ENCODE peak calls at places on chromosomes 3 and 15, in nine cellular contexts. G, B, C, T, S, P, N, R and L are unnamed samples.

GRCh38 chr15:70510433-70510832 is 252.9 kb downstream of the UACA start:
- DNase-seq in G (no peak), B (no peak), C (no peak), T (no peak), P (no peak), R (no peak), S (no peak), N (no peak), L (no peak)

GRCh38 chr3:156643729-156644389 is 30.5 kb upstream of the TIPARP start:
- DNase-seq in G (no peak), R (no peak), S (peak; percentile 27), N (no peak), T (peak; percentile 15), C (no peak), B (no peak), P (peak; percentile 22), L (peak; percentile 42)

GRCh38 chr3:102332205-102332604 is 102.6 kb upstream of the ZPLD1 start:
- DNase-seq in R (no peak), S (no peak), P (no peak), G (no peak), T (no peak), C (peak; percentile 24), B (no peak), N (no peak), L (no peak)

GRCh38 chr3:188706599-188706998 is 465.2 kb upstream of the TPRG1 start:
- DNase-seq in C (no peak), N (no peak), G (no peak), T (no peak), P (no peak), B (no peak), R (no peak), S (no peak), L (no peak)

GRCh38 chr3:60698117-60698516 is 553.1 kb downstream of the FHIT start:
- DNase-seq in C (no peak), G (no peak), B (no peak), S (no peak), T (peak; percentile 29), N (no peak), R (no peak), P (no peak), L (no peak)

GRCh38 chr3:111521881-111522280 is 20.1 kb upstream of the CD96 start:
- DNase-seq in N (no peak), C (no peak), P (no peak), T (no peak), G (no peak), B (no peak), S (no peak), R (no peak), L (no peak)

GRCh38 chr3:32391643-32392529 is at the start of gene CMTM7:
- DNase-seq in B (peak; percentile 66), T (peak; percentile 86), P (peak; percentile 57), G (no peak), S (peak; percentile 79), R (peak; percentile 75), C (no peak), N (peak; percentile 91), L (peak; percentile 26)

GRCh38 chr3:107981471-107982111 is 109.2 kb downstream of the CD47 start:
- DNase-seq in R (no peak), G (no peak), P (no peak), S (peak; percentile 45), T (peak; percentile 34), B (no peak), N (no peak), C (no peak), L (no peak)

GRCh38 chr3:113968986-113969385 is 21.2 kb downstream of the ZDHHC23 start:
- DNase-seq in P (no peak), T (peak; percentile 12), B (no peak), R (no peak), C (no peak), S (no peak), N (no peak), G (no peak), L (no peak)

GRCh38 chr3:118809696-118810498 is 224.7 kb downstream of the IGSF11 start:
- DNase-seq in P (no peak), N (no peak), G (no peak), R (no peak), S (no peak), C (no peak), T (no peak), B (no peak), L (no peak)

GRCh38 chr15:48965972-48966371 is 2.3 kb upstream of the SHC4 start:
- DNase-seq in B (no peak), S (no peak), G (no peak), C (peak; percentile 61), N (no peak), R (no peak), T (no peak), P (no peak), L (no peak)

GRCh38 chr3:151305081-151305777 is 11.4 kb downstream of the GPR87 start:
- DNase-seq in N (peak; percentile 73), P (no peak), R (peak; percentile 22), C (peak; percentile 98), S (peak; percentile 28), B (no peak), T (peak; percentile 93), G (no peak), L (no peak)

GRCh38 chr15:96416218-96416933 is 85.9 kb downstream of the NR2F2 start:
- DNase-seq in G (no peak), S (no peak), B (no peak), N (no peak), R (no peak), T (peak; percentile 74), P (no peak), C (no peak), L (no peak)

GRCh38 chr3:181862502-181862901 is 150.8 kb downstream of the SOX2 start:
- DNase-seq in N (no peak), G (no peak), S (no peak), R (no peak), P (no peak), T (no peak), B (no peak), C (no peak), L (no peak)

GRCh38 chr3:17605032-17605431 is 137.4 kb downstream of the TBC1D5 start:
- DNase-seq in T (no peak), P (no peak), C (peak; percentile 73), R (no peak), N (no peak), B (no peak), G (no peak), S (no peak), L (no peak)

DNA sequence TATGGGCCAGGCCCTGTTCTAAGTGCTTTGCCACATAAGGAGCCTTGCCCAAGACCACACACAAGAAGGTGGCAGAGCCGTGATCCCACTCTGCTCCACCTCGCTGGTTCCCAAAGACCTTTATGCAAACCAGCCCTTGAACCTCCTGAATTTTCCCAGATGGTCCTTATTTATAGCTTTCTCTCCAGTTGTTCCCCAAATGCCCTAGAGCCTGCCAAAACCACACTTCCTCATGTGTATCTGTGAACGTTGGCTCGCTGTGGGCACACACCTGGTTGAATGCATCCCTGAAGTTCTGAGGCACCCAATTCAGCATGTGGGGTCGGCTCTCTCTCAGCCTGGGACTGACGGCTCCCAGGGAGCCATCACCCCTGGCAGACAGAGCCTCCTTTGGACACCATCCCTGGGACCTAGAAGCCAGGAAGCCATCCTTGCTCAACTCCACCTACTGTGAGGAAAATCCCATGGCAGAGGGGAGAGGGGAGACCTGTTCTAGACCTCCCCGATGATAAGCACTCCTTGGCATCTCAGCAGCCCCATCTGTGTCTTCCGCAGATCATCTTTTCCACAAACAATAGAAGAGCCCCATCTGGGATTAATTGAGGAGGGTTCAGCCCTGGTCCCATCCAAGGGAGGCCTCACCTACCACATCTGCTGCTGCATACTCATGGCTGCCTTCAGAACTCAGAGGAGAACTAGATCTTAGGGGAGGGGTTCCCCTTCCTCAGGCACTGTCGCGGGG is 42.3 kb upstream of the LIMD1 start:
- DNase-seq in N (no peak), R (peak; percentile 11), S (no peak), G (no peak), P (no peak), C (no peak), T (no peak), B (no peak), L (no peak)
- H3K27ac ChIP-seq in N (peak overlapping the region; percentile 11), R (no peak overlapping the region), S (no peak overlapping the region), G (no peak overlapping the region), P (no peak overlapping the region), C (peak overlapping the region; percentile 32), T (no peak overlapping the region), B (peak overlapping the region; percentile 83), L (no peak overlapping the region)

GRCh38 chr3:43752908-43753307 is 62.2 kb downstream of the ABHD5 start:
- DNase-seq in P (no peak), G (no peak), B (no peak), C (no peak), N (no peak), S (no peak), T (no peak), R (no peak), L (no peak)

GRCh38 chr3:43755511-43756200 is 64.9 kb downstream of the ABHD5 start:
- DNase-seq in B (no peak), N (no peak), C (no peak), T (peak; percentile 15), S (no peak), R (no peak), P (peak; percentile 57), G (no peak), L (peak; percentile 30)

GRCh38 chr3:43757613-43758012 is 66.9 kb downstream of the ABHD5 start:
- DNase-seq in C (no peak), P (no peak), G (no peak), N (no peak), R (no peak), S (no peak), B (no peak), T (no peak), L (no peak)

GRCh38 chr3:43754316-43754715 is 63.6 kb downstream of the ABHD5 start:
- DNase-seq in S (no peak), N (no peak), T (no peak), C (no peak), G (no peak), R (no peak), P (no peak), B (no peak), L (no peak)

DNA sequence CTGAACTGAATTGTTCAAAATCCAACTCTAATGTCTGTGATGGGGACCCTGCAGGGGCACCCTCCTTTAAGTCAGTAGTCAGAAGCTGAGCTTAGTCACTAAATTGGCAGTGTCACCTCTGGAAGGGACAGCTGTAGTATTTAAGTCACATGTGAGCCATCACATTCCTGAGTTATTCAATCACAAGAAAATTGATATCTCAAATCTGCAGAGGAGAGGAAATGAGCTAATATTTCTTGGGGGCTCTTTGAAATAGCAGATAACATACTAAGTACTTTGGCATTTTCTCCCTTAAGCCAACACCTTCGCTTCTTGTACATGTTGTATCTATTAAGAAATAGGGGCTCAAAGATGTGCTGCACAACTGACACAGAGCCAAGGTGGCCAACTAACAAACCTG is 63.0 kb downstream of the ABHD5 start:
- DNase-seq in P (no peak), B (no peak), G (no peak), R (no peak), S (no peak), C (no peak), N (no peak), T (no peak), L (no peak)
- H3K27ac ChIP-seq in P (no peak overlapping the region), B (no peak overlapping the region), G (no peak overlapping the region), R (no peak overlapping the region), S (no peak overlapping the region), C (peak overlapping the region; percentile 20), N (no peak overlapping the region), T (no peak overlapping the region), L (no peak overlapping the region)

GRCh38 chr3:149895807-149896206 is 74.9 kb downstream of the PFN2 start:
- DNase-seq in T (no peak), P (no peak), B (no peak), G (no peak), C (no peak), R (no peak), N (no peak), S (no peak), L (no peak)
- H3K27ac ChIP-seq in T (no peak overlapping the region), P (no peak overlapping the region), B (no peak overlapping the region), G (no peak overlapping the region), C (no peak overlapping the region), R (no peak overlapping the region), N (no peak overlapping the region), S (no peak overlapping the region), L (no peak overlapping the region)

GRCh38 chr3:127751782-127752181 is 70.5 kb downstream of the MGLL start:
- DNase-seq in C (no peak), N (no peak), R (no peak), P (no peak), S (no peak), B (no peak), T (no peak), G (no peak), L (no peak)
- H3K27ac ChIP-seq in C (peak overlapping the region; percentile 90), N (no peak overlapping the region), R (no peak overlapping the region), P (no peak overlapping the region), S (no peak overlapping the region), B (no peak overlapping the region), T (no peak overlapping the region), G (no peak overlapping the region), L (no peak overlapping the region)